ENCODE peak calls at places on chromosome 16, in four cellular contexts. J is SK-N-SH, W is astrocyte, Z is SJCRH30. U is an unnamed sample. For H3K4me1, the result is how much of the 10 kb centered on the place peaks cover.

GRCh38 chr16:58462499-58462996 is 37.4 kb upstream of the NDRG4 start:
- DNase-seq in W (no peak), J (no peak), Z (no peak), U (no peak)

GRCh38 chr16:49592507-49593422 is 219.2 kb downstream of the C16orf78 start:
- DNase-seq in Z (peak), W (peak), J (peak), U (no peak)

GRCh38 chr16:14678748-14679497 is 15.2 kb downstream of the PLA2G10 start:
- DNase-seq in W (no peak), J (no peak), Z (no peak), U (no peak)

GRCh38 chr16:23949630-23950290 is 114.0 kb downstream of the PRKCB start:
- DNase-seq in W (no peak), J (no peak), Z (no peak), U (no peak)

GRCh38 chr16:56939801-56940200 is 7.9 kb downstream of the HERPUD1 start:
- DNase-seq in Z (no peak), J (no peak), W (no peak), U (no peak)

GRCh38 chr16:27906883-27907282 is 156.6 kb downstream of the GSG1L start:
- DNase-seq in W (no peak), Z (no peak), J (peak), U (no peak)

GRCh38 chr16:64696872-64697271 is 425.0 kb downstream of the CDH11 start:
- DNase-seq in W (no peak), Z (no peak), J (no peak), U (no peak)

GRCh38 chr16:88764913-88765349 is 20.1 kb downstream of the PIEZO1 start:
- DNase-seq in J (no peak), W (no peak), Z (no peak), U (no peak)

GRCh38 chr16:19523559-19524355 is at the start of gene CCP110:
- DNase-seq in J (peak), Z (peak), W (peak), U (peak)

GRCh38 chr16:24653725-24654124 is 75.7 kb upstream of the TNRC6A start:
- DNase-seq in W (no peak), J (no peak), Z (no peak), U (no peak)

GRCh38 chr16:4261557-4262172 is 11.2 kb downstream of the TFAP4 start:
- DNase-seq in W (peak), Z (peak), J (peak), U (no peak)

GRCh38 chr16:1338119-1338730 is 4.8 kb downstream of the BAIAP3 start:
- DNase-seq in W (no peak), J (peak), Z (no peak), U (no peak)

GRCh38 chr16:81786321-81786720 is 7.2 kb downstream of the PLCG2 start:
- DNase-seq in Z (no peak), J (no peak), W (peak), U (no peak)

GRCh38 chr16:12901597-12902436 is at the start of gene SHISA9:
- DNase-seq in W (no peak), J (peak), Z (no peak), U (no peak)
- H3K27ac ChIP-seq in W (no peak), J (no peak), Z (no peak), U (no peak)

GRCh38 chr16:86608301-86608747 is 30.0 kb downstream of the FOXL1 start:
- DNase-seq in W (no peak), Z (no peak), J (no peak), U (no peak)
- H3K4me3 ChIP-seq in W (no peak), Z (no peak), J (no peak), U (no peak)

GRCh38 chr16:67186550-67186950 is 2.8 kb upstream of the MATCAP1 start:
- DNase-seq in J (no peak), W (no peak), Z (no peak), U (no peak)
- H3K4me1 ChIP-seq in J (under half), W (under half), Z (under half), U (under half)

GRCh38 chr16:30115238-30115637 is 1.9 kb upstream of the GDPD3 start:
- DNase-seq in W (no peak), Z (no peak), J (no peak), U (no peak)

GRCh38 chr16:30113031-30113710 is at the start of gene GDPD3:
- DNase-seq in W (no peak), Z (no peak), J (no peak), U (peak)

GRCh38 chr16:30114411-30114810 is 1.1 kb upstream of the GDPD3 start:
- DNase-seq in J (no peak), W (no peak), Z (no peak), U (no peak)

GRCh38 chr16:30112197-30113030 is 923 bp downstream of the GDPD3 start:
- DNase-seq in W (no peak), Z (peak), J (peak), U (peak)

DNA sequence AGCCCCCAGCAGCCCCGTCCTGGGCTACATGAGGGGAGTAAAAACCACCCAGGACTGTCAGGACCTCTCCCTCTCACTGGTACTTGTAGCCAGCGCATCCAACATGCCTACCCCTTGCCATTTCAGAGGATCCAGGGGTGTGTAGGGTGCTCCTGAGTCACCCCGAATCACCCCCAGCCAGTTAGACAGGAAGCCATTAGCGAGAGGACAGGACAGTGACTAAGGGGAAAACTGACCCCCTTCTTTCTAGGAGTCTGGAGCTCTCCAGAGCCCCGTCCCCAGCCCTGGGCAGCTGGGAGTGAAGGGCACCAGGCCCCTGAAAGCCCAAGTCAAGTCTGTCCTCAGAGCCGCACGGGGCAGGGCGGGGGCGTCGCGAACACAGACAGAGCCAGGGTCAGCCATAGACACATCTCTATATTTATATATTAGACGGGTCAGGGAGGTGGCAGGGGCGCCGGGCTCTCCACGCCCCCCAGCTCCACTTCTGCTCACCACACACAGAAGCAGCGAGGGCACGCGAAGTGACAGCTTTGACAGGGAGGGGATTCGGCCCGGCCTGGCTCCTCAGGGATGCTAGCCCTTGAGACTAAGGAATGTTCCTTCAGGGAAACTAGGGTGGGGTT is 485 bp upstream of the GDPD3 start:
- DNase-seq in J (no peak), Z (no peak), W (no peak), U (no peak)
- H3K27ac ChIP-seq in J (no peak), Z (no peak), W (no peak), U (no peak)

DNA sequence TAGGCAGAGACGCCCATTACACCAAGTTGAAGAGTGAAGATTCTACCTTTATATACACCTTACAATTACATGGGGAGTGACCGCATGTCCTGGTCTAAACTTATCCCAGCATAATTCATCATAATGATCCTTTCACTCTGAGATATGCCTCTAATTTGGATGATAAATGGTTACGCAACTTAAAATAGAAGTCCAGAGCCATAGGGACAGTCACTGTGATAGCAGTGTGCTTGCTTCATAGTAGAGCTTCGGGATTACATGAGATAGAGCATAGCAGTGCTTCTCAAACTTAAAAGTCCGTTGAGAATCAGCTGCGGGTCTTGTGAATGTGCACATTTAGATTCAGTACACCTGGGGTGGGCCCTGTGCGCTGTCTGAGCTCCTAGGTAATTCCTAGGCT is 16.9 kb downstream of the USP10 start:
- DNase-seq in Z (no peak), J (no peak), W (no peak), U (no peak)
- H3K4me3 ChIP-seq in Z (no peak), J (no peak), W (no peak), U (no peak)

GRCh38 chr16:31458835-31459721 is at the start of gene ARMC5:
- DNase-seq in W (peak), Z (peak), J (peak), U (peak)
- H3K4me1 ChIP-seq in W (under half), Z (under half), J (under half), U (under half)

GRCh38 chr16:84275562-84276151 is 19.0 kb upstream of the WFDC1 start:
- DNase-seq in J (no peak), W (no peak), Z (no peak), U (no peak)
- H3K27ac ChIP-seq in J (no peak), W (no peak), Z (no peak), U (no peak)

U was measured in aorta.